ENCODE peak calls at places on chromosome 20, in nine cellular contexts. One of them, this sample, is unnamed.

GRCh38 chr20:10633708-10634107 is 40.1 kb downstream of the JAG1 start:
- DNase-seq in activated CD4-positive, alpha-beta T cell treated with anti-CD3 and anti-CD28 coated beads, Interleukin-2, amount 50 U/mL, for 4 hours: no peak
- DNase-seq in occipital lobe: no peak
- DNase-seq in HL-60: no peak
- DNase-seq in spleen: no peak
- DNase-seq in HS-5: no peak
- DNase-seq in lung: no peak
- DNase-seq in hepatic stellate cell: no peak
- DNase-seq in CD8-positive, alpha-beta T cell: no peak
- DNase-seq in this sample: no peak

GRCh38 chr20:25867776-25868649 is 171.4 kb upstream of the ZNF337 start:
- DNase-seq in spleen: peak; percentile 86
- DNase-seq in CD8-positive, alpha-beta T cell: peak; percentile 48
- DNase-seq in activated CD4-positive, alpha-beta T cell treated with anti-CD3 and anti-CD28 coated beads, Interleukin-2, amount 50 U/mL, for 4 hours: peak; percentile 57
- DNase-seq in hepatic stellate cell: peak; percentile 76
- DNase-seq in HL-60: no peak
- DNase-seq in HS-5: no peak
- DNase-seq in lung: peak; percentile 65
- DNase-seq in occipital lobe: peak; percentile 87
- DNase-seq in this sample: peak; percentile 64

GRCh38 chr20:7996898-7997297 is 22.7 kb downstream of the TMX4 start:
- DNase-seq in spleen: no peak
- DNase-seq in HS-5: no peak
- DNase-seq in CD8-positive, alpha-beta T cell: no peak
- DNase-seq in occipital lobe: no peak
- DNase-seq in activated CD4-positive, alpha-beta T cell treated with anti-CD3 and anti-CD28 coated beads, Interleukin-2, amount 50 U/mL, for 4 hours: no peak
- DNase-seq in lung: no peak
- DNase-seq in HL-60: no peak
- DNase-seq in hepatic stellate cell: no peak
- DNase-seq in this sample: no peak

GRCh38 chr20:11716239-11716944 is 201.3 kb upstream of the BTBD3 start:
- DNase-seq in lung: no peak
- DNase-seq in CD8-positive, alpha-beta T cell: no peak
- DNase-seq in occipital lobe: no peak
- DNase-seq in spleen: no peak
- DNase-seq in HL-60: no peak
- DNase-seq in hepatic stellate cell: peak; percentile 68
- DNase-seq in activated CD4-positive, alpha-beta T cell treated with anti-CD3 and anti-CD28 coated beads, Interleukin-2, amount 50 U/mL, for 4 hours: no peak
- DNase-seq in HS-5: peak; percentile 80
- DNase-seq in this sample: no peak

GRCh38 chr20:63059684-63060056 is 52.9 kb upstream of the BHLHE23 start:
- DNase-seq in activated CD4-positive, alpha-beta T cell treated with anti-CD3 and anti-CD28 coated beads, Interleukin-2, amount 50 U/mL, for 4 hours: no peak
- DNase-seq in HS-5: no peak
- DNase-seq in hepatic stellate cell: no peak
- DNase-seq in occipital lobe: no peak
- DNase-seq in HL-60: no peak
- DNase-seq in spleen: no peak
- DNase-seq in CD8-positive, alpha-beta T cell: no peak
- DNase-seq in lung: no peak
- DNase-seq in this sample: no peak

GRCh38 chr20:63787302-63787701 is 43.8 kb downstream of the ZBTB46 start:
- DNase-seq in CD8-positive, alpha-beta T cell: no peak
- DNase-seq in lung: no peak
- DNase-seq in activated CD4-positive, alpha-beta T cell treated with anti-CD3 and anti-CD28 coated beads, Interleukin-2, amount 50 U/mL, for 4 hours: no peak
- DNase-seq in HS-5: no peak
- DNase-seq in hepatic stellate cell: no peak
- DNase-seq in HL-60: no peak
- DNase-seq in occipital lobe: no peak
- DNase-seq in spleen: no peak
- DNase-seq in this sample: no peak

GRCh38 chr20:47498606-47499005 is 3.1 kb upstream of the NCOA3 start:
- DNase-seq in HL-60: no peak
- DNase-seq in CD8-positive, alpha-beta T cell: no peak
- DNase-seq in occipital lobe: no peak
- DNase-seq in spleen: no peak
- DNase-seq in activated CD4-positive, alpha-beta T cell treated with anti-CD3 and anti-CD28 coated beads, Interleukin-2, amount 50 U/mL, for 4 hours: no peak
- DNase-seq in HS-5: no peak
- DNase-seq in hepatic stellate cell: no peak
- DNase-seq in lung: no peak
- DNase-seq in this sample: no peak

GRCh38 chr20:17504898-17505663 is 26.1 kb downstream of the BFSP1 start:
- DNase-seq in occipital lobe: no peak
- DNase-seq in hepatic stellate cell: peak; percentile 65
- DNase-seq in HS-5: peak; percentile 50
- DNase-seq in activated CD4-positive, alpha-beta T cell treated with anti-CD3 and anti-CD28 coated beads, Interleukin-2, amount 50 U/mL, for 4 hours: peak; percentile 16
- DNase-seq in CD8-positive, alpha-beta T cell: peak; percentile 48
- DNase-seq in lung: peak; percentile 39
- DNase-seq in HL-60: peak; percentile 47
- DNase-seq in spleen: peak; percentile 93
- DNase-seq in this sample: no peak

GRCh38 chr20:46894971-46895905 is 595 bp downstream of the EYA2 start:
- DNase-seq in occipital lobe: no peak
- DNase-seq in lung: no peak
- DNase-seq in spleen: no peak
- DNase-seq in HL-60: no peak
- DNase-seq in hepatic stellate cell: no peak
- DNase-seq in HS-5: no peak
- DNase-seq in activated CD4-positive, alpha-beta T cell treated with anti-CD3 and anti-CD28 coated beads, Interleukin-2, amount 50 U/mL, for 4 hours: no peak
- DNase-seq in CD8-positive, alpha-beta T cell: no peak
- DNase-seq in this sample: no peak

GRCh38 chr20:50027611-50028105 is 44.9 kb downstream of the SNAI1 start:
- DNase-seq in HL-60: no peak
- DNase-seq in hepatic stellate cell: peak; percentile 98
- DNase-seq in occipital lobe: peak; percentile 69
- DNase-seq in HS-5: peak; percentile 86
- DNase-seq in CD8-positive, alpha-beta T cell: no peak
- DNase-seq in activated CD4-positive, alpha-beta T cell treated with anti-CD3 and anti-CD28 coated beads, Interleukin-2, amount 50 U/mL, for 4 hours: no peak
- DNase-seq in lung: peak; percentile 53
- DNase-seq in spleen: no peak
- DNase-seq in this sample: no peak

GRCh38 chr20:18133962-18134361 is 3.7 kb upstream of the KAT14 start:
- DNase-seq in HL-60: no peak
- DNase-seq in activated CD4-positive, alpha-beta T cell treated with anti-CD3 and anti-CD28 coated beads, Interleukin-2, amount 50 U/mL, for 4 hours: no peak
- DNase-seq in hepatic stellate cell: no peak
- DNase-seq in lung: peak; percentile 45
- DNase-seq in spleen: no peak
- DNase-seq in CD8-positive, alpha-beta T cell: no peak
- DNase-seq in occipital lobe: no peak
- DNase-seq in HS-5: no peak
- DNase-seq in this sample: no peak

GRCh38 chr20:46484954-46485353 is 28.4 kb downstream of the ZNF334 start:
- DNase-seq in CD8-positive, alpha-beta T cell: no peak
- DNase-seq in hepatic stellate cell: no peak
- DNase-seq in activated CD4-positive, alpha-beta T cell treated with anti-CD3 and anti-CD28 coated beads, Interleukin-2, amount 50 U/mL, for 4 hours: no peak
- DNase-seq in HS-5: no peak
- DNase-seq in lung: no peak
- DNase-seq in occipital lobe: no peak
- DNase-seq in spleen: no peak
- DNase-seq in HL-60: no peak
- DNase-seq in this sample: no peak

This sample was measured in activated T-cell treated with anti-CD3 and anti-CD28 coated beads for 24 hours.